ENCODE peak calls at places on chromosomes 1 and 21, in five cellular contexts. T is ovary, D is psoas muscle, B is body of pancreas, Y is IMR-90. H is an unnamed sample.

GRCh38 chr1:220498188-220498587 is 29.7 kb upstream of the MARK1 start:
- DNase-seq in Y (no peak), B (no peak), D (no peak), T (no peak), H (no peak)

GRCh38 chr1:57019240-57019805 is 53.5 kb upstream of the C8B start:
- DNase-seq in B (no peak), D (no peak), Y (no peak), T (no peak), H (no peak)

GRCh38 chr1:167663002-167663772 is 33.2 kb downstream of the RCSD1 start:
- DNase-seq in T (peak), B (no peak), D (peak), Y (peak), H (no peak)

GRCh38 chr1:42311138-42311537 is 23.9 kb downstream of the FOXJ3 start:
- DNase-seq in T (no peak), D (no peak), B (no peak), Y (peak), H (no peak)

GRCh38 chr1:205456868-205457724 is 1.3 kb upstream of the BLACAT1 start:
- DNase-seq in B (no peak), Y (no peak), T (no peak), D (no peak), H (no peak)

GRCh38 chr1:206941766-206942418 is 4.4 kb downstream of the PIGR start:
- DNase-seq in T (no peak), Y (no peak), B (peak), D (no peak), H (no peak)

GRCh38 chr1:46193984-46194570 is 4.2 kb downstream of the POMGNT1 start:
- DNase-seq in Y (no peak), T (no peak), B (no peak), D (no peak), H (no peak)

GRCh38 chr1:218421531-218421930 is 76.4 kb downstream of the TGFB2 start:
- DNase-seq in B (no peak), T (no peak), D (no peak), Y (no peak), H (no peak)

GRCh38 chr1:24874611-24875225 is 55.4 kb downstream of the RUNX3 start:
- DNase-seq in T (no peak), Y (no peak), D (no peak), B (no peak), H (no peak)

GRCh38 chr1:3067301-3067670 is 1.7 kb upstream of the PRDM16 start:
- DNase-seq in D (no peak), T (peak), B (no peak), Y (no peak), H (no peak)

GRCh38 chr1:12047120-12047876 is 15.8 kb upstream of the TNFRSF8 start:
- DNase-seq in D (no peak), T (no peak), B (no peak), Y (peak), H (no peak)

GRCh38 chr21:33640697-33641338 is 723 bp downstream of the CRYZL1 start:
- DNase-seq in D (no peak), Y (peak), T (no peak), B (peak), H (peak)

GRCh38 chr1:37945743-37946702 is 830 bp downstream of the INPP5B start:
- DNase-seq in B (peak), T (peak), D (peak), Y (peak), H (peak)

GRCh38 chr1:157152510-157152909 is 14.3 kb upstream of the ETV3 start:
- DNase-seq in B (no peak), D (no peak), T (no peak), Y (no peak), H (no peak)

GRCh38 chr21:29350246-29350779 is 51.6 kb downstream of the BACH1 start:
- DNase-seq in B (no peak), T (no peak), D (no peak), Y (peak), H (no peak)

GRCh38 chr1:31196685-31197084 is 43.0 kb downstream of the NKAIN1 start:
- DNase-seq in T (no peak), B (no peak), D (peak), Y (peak), H (no peak)

GRCh38 chr21:45414396-45415187 is 9.6 kb downstream of the COL18A1 start:
- DNase-seq in Y (no peak), D (peak), T (peak), B (no peak), H (no peak)

DNA sequence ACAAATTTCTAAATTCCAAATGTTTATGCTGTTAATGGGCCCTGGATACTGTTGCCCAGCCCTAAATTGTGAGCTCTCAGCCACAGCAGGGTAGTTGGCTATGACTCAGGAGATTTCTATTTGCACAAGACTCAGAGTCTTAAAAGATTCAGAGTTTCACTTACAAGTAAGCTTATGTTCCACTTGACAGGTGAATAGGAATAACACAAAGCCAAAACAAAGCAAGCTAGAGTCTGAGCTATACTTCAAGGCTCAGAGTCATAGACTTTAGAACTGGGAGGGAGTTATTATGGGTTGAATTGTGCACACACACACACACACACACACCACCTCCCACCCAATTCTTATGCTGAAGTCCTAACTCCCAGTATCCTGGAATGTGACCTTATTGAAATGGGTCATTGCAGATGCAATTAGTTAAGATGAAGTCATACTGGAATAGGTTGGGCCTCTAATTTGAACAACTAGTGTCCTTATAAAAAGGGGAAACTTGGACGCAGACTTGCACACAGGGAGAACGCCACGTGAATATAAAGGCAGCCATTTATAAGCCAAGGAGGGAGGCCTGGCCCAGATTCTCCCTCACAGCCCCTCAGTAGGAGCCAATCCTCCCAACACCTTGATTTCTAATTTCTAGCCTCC is 30.2 kb downstream of the PRDX6 start:
- DNase-seq in D (no peak), T (no peak), B (no peak), Y (peak), H (no peak)
- H3K27ac ChIP-seq in D (no peak), T (no peak), B (no peak), Y (no peak), H (no peak)

GRCh38 chr1:178645157-178645825 is 79.8 kb upstream of the RALGPS2 start:
- DNase-seq in D (no peak), T (no peak), Y (peak), B (no peak), H (no peak)
- H3K27ac ChIP-seq in D (no peak), T (no peak), Y (peak), B (no peak), H (no peak)

DNA sequence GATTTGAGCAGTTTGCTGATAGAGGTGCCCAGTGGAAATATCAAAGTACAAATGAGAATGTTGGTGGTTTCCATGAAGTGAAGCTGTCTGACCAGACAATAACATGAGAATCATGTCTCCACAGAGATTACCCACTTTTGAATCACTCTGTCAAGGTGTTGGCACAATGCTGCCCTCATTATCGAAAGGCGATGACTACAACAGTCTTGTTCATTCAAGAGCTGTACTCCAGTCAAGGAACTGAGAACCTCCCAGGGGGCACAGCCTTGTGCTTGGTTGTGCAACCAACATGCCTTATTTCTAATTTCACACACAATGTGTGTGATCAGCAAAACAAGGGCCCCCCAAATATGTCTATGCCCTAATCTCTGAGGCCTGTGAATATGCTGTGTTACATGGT is 35.7 kb downstream of the ETS2 start:
- DNase-seq in Y (no peak), D (no peak), B (no peak), T (no peak), H (no peak)
- H3K27ac ChIP-seq in Y (no peak), D (no peak), B (no peak), T (no peak), H (no peak)

GRCh38 chr1:113929750-113930498 is 800 bp downstream of the HIPK1 start:
- DNase-seq in Y (peak), B (peak), D (peak), T (no peak), H (peak)

GRCh38 chr1:113931456-113931855 is 2.3 kb downstream of the HIPK1 start:
- DNase-seq in Y (peak), D (no peak), T (no peak), B (no peak), H (no peak)

GRCh38 chr1:113930499-113931161 is 1.5 kb downstream of the HIPK1 start:
- DNase-seq in T (no peak), D (no peak), Y (peak), B (peak), H (no peak)

GRCh38 chr1:113928950-113929749 is at the start of gene HIPK1:
- DNase-seq in T (peak), Y (peak), B (peak), D (peak), H (peak)

GRCh38 chr1:113928129-113928949 is 785 bp upstream of the HIPK1 start:
- DNase-seq in D (no peak), T (no peak), Y (peak), B (no peak), H (no peak)
- H3K27ac ChIP-seq in D (peak), T (peak), Y (peak), B (peak), H (peak)

GRCh38 chr1:243481101-243481500 is 225.3 kb downstream of the SDCCAG8 start:
- DNase-seq in D (no peak), B (no peak), T (no peak), Y (no peak), H (no peak)

GRCh38 chr1:243487036-243487648 is 231.3 kb downstream of the SDCCAG8 start:
- DNase-seq in Y (no peak), D (no peak), B (no peak), T (no peak), H (no peak)

GRCh38 chr1:243483084-243483845 is 227.4 kb downstream of the SDCCAG8 start:
- DNase-seq in T (no peak), D (no peak), Y (no peak), B (no peak), H (no peak)

GRCh38 chr1:243483952-243484351 is 228.1 kb downstream of the SDCCAG8 start:
- DNase-seq in Y (no peak), B (no peak), D (no peak), T (no peak), H (no peak)

GRCh38 chr1:243482237-243483022 is 226.6 kb downstream of the SDCCAG8 start:
- DNase-seq in D (no peak), Y (peak), B (no peak), T (no peak), H (no peak)
- H3K27ac ChIP-seq in D (no peak), Y (no peak), B (no peak), T (no peak), H (peak)

GRCh38 chr21:18951291-18952038 is 547.9 kb upstream of the TMPRSS15 start:
- DNase-seq in T (no peak), Y (no peak), D (no peak), B (no peak), H (peak)
- H3K27ac ChIP-seq in T (no peak), Y (no peak), D (no peak), B (no peak), H (no peak)

DNA sequence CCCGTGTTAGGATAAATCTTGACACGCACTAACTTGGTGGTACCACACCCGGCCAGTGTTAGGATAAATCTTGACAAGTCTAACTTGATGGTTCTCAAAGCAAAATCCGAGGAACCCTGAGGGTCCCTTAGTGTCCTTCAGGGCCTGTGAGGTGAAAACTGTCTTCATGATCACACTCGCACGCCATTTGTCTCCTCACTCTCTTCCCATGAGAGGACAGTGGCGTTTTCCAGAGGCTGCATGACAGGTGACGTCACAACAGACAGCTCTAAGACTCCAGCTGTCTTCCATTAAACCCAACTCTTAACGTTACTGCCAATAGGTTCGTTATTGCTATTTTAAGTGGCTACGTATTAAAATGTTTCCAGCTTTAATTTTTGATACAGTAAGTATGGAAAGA is 13.8 kb downstream of the CFAP74 start:
- DNase-seq in T (no peak), D (no peak), Y (peak), B (no peak), H (no peak)
- H3K27ac ChIP-seq in T (peak), D (peak), Y (no peak), B (peak), H (no peak)